ENCODE peak calls at places on chromosomes 5 and 9, in five cellular contexts. D is naive B cell, W is pancreas, M is mucosa of descending colon, V is A549. G is an unnamed sample.
A peak's percentile ranks its signal among the peaks of the same experiment; 100 is the strongest.

GRCh38 chr5:62596096-62596495 is 17.5 kb downstream of the LRRC70 start:
- ATAC-seq in D (no peak), W (no peak), M (no peak), V (no peak), G (no peak)

GRCh38 chr5:134651531-134651930 is 2.9 kb downstream of the SEC24A start:
- ATAC-seq in D (no peak), W (no peak), M (no peak), V (no peak), G (no peak)

GRCh38 chr5:9789818-9790217 is 159.7 kb upstream of the TAS2R1 start:
- ATAC-seq in D (no peak), W (no peak), M (no peak), V (no peak), G (no peak)

GRCh38 chr5:79070002-79070567 is 518 bp downstream of the BHMT2 start:
- ATAC-seq in D (no peak), W (peak; percentile 22), M (no peak), V (no peak), G (no peak)

GRCh38 chr9:7358876-7359275 is 440.7 kb downstream of the DMAC1 start:
- ATAC-seq in D (no peak), W (no peak), M (no peak), V (peak; percentile 47), G (no peak)

GRCh38 chr9:81653240-81653639 is 36.1 kb downstream of the TLE1 start:
- ATAC-seq in D (no peak), W (no peak), M (no peak), V (no peak), G (no peak)

GRCh38 chr5:5077236-5077635 is 62.9 kb upstream of the ADAMTS16 start:
- ATAC-seq in D (no peak), W (no peak), M (no peak), V (no peak), G (no peak)

GRCh38 chr9:115492869-115493268 is 374.9 kb upstream of the TNC start:
- ATAC-seq in D (no peak), W (no peak), M (no peak), V (no peak), G (no peak)

GRCh38 chr9:130193531-130194405 is 21.6 kb downstream of the NCS1 start:
- ATAC-seq in D (no peak), W (no peak), M (no peak), V (no peak), G (no peak)

GRCh38 chr5:136128416-136128935 is 4.2 kb upstream of the SMAD5 start:
- ATAC-seq in D (no peak), W (no peak), M (no peak), V (no peak), G (no peak)

GRCh38 chr9:130191068-130191748 is 19.0 kb downstream of the NCS1 start:
- ATAC-seq in D (no peak), W (no peak), M (no peak), V (no peak), G (no peak)

GRCh38 chr5:2251298-2251697 is 368.6 kb upstream of the IRX4 start:
- ATAC-seq in D (no peak), W (peak; percentile 70), M (no peak), V (no peak), G (no peak)

GRCh38 chr5:181120761-181121160 is 10.2 kb downstream of the OR2V1 start:
- ATAC-seq in D (no peak), W (no peak), M (no peak), V (no peak), G (no peak)

GRCh38 chr9:112218908-112219307 is 43.8 kb upstream of the SUSD1 start:
- ATAC-seq in D (peak; percentile 59), W (no peak), M (no peak), V (no peak), G (peak; percentile 75)

GRCh38 chr9:97786341-97786740 is 66.7 kb upstream of the FOXE1 start:
- ATAC-seq in D (no peak), W (no peak), M (no peak), V (no peak), G (no peak)

GRCh38 chr9:114666841-114667240 is 9.2 kb upstream of the TEX53 start:
- ATAC-seq in D (no peak), W (no peak), M (no peak), V (no peak), G (peak; percentile 55)

GRCh38 chr9:37840560-37841194 is 40.1 kb downstream of the DCAF10 start:
- ATAC-seq in D (no peak), W (no peak), M (no peak), V (no peak), G (no peak)

GRCh38 chr9:73714294-73714693 is 562.6 kb downstream of the ANXA1 start:
- ATAC-seq in D (no peak), W (no peak), M (no peak), V (no peak), G (no peak)

GRCh38 chr5:136052692-136053335 is 24.0 kb downstream of the TGFBI start:
- ATAC-seq in D (no peak), W (no peak), M (no peak), V (peak; percentile 2), G (no peak)

GRCh38 chr5:76867027-76867426 is 17.2 kb downstream of the S100Z start:
- ATAC-seq in D (no peak), W (no peak), M (peak; percentile 35), V (no peak), G (no peak)

GRCh38 chr5:167290478-167290877 is 1001.0 kb upstream of the WWC1 start:
- ATAC-seq in D (no peak), W (no peak), M (no peak), V (no peak), G (no peak)

GRCh38 chr9:68704804-68705635 is at the start of gene PIP5K1B:
- ATAC-seq in D (peak; percentile 85), W (peak; percentile 95), M (peak; percentile 92), V (peak; percentile 79), G (peak; percentile 91)

GRCh38 chr9:138038244-138038671 is 160.7 kb downstream of the CACNA1B start:
- ATAC-seq in D (no peak), W (no peak), M (no peak), V (no peak), G (no peak)

GRCh38 chr9:27539479-27540441 is 10.1 kb upstream of the MOB3B start:
- ATAC-seq in D (no peak), W (peak; percentile 71), M (peak; percentile 44), V (peak; percentile 64), G (no peak)

G was measured in stimulated activated memory B cell treated with anti-CD40 and anti-IgM and Interleukin-4, amounts not matched to agents 10 μg/mL and 1 μg/mL and 100 μg/mL, for 72 hours.